ENCODE peak calls at places on chromosome 14, in nine cellular contexts. One of them, this sample, is unnamed.

GRCh38 chr14:21278632-21279031 is 1.3 kb upstream of the RPGRIP1 start:
- DNase-seq in esophagus squamous epithelium: no peak
- DNase-seq in HepG2: no peak
- DNase-seq in testis: no peak
- DNase-seq in uterus: no peak
- DNase-seq in lower leg skin: no peak
- DNase-seq in HCT116: no peak
- DNase-seq in GM12892: no peak
- DNase-seq in H54: no peak
- DNase-seq in this sample: no peak

GRCh38 chr14:55807059-55807499 is 227.1 kb downstream of the KTN1 start:
- DNase-seq in esophagus squamous epithelium: peak
- DNase-seq in HepG2: peak
- DNase-seq in testis: peak
- DNase-seq in uterus: peak
- DNase-seq in lower leg skin: peak
- DNase-seq in HCT116: peak
- DNase-seq in GM12892: no peak
- DNase-seq in H54: no peak
- DNase-seq in this sample: peak

GRCh38 chr14:95341115-95341514 is 21.4 kb upstream of the CLMN start:
- DNase-seq in esophagus squamous epithelium: no peak
- DNase-seq in HepG2: no peak
- DNase-seq in testis: no peak
- DNase-seq in uterus: no peak
- DNase-seq in lower leg skin: no peak
- DNase-seq in HCT116: no peak
- DNase-seq in GM12892: no peak
- DNase-seq in H54: no peak
- DNase-seq in this sample: no peak

GRCh38 chr14:53325176-53325806 is 172.2 kb upstream of the DDHD1 start:
- DNase-seq in esophagus squamous epithelium: no peak
- DNase-seq in HepG2: no peak
- DNase-seq in testis: no peak
- DNase-seq in uterus: no peak
- DNase-seq in lower leg skin: no peak
- DNase-seq in HCT116: no peak
- DNase-seq in GM12892: no peak
- DNase-seq in H54: no peak
- DNase-seq in this sample: no peak

GRCh38 chr14:32256606-32257005 is 53.5 kb upstream of the RNU6-8 start:
- DNase-seq in esophagus squamous epithelium: no peak
- DNase-seq in HepG2: no peak
- DNase-seq in testis: no peak
- DNase-seq in uterus: no peak
- DNase-seq in lower leg skin: no peak
- DNase-seq in HCT116: no peak
- DNase-seq in GM12892: no peak
- DNase-seq in H54: no peak
- DNase-seq in this sample: no peak

GRCh38 chr14:29896354-29896768 is 31.3 kb downstream of the PRKD1 start:
- DNase-seq in esophagus squamous epithelium: no peak
- DNase-seq in HepG2: peak
- DNase-seq in testis: no peak
- DNase-seq in uterus: no peak
- DNase-seq in lower leg skin: no peak
- DNase-seq in HCT116: no peak
- DNase-seq in GM12892: no peak
- DNase-seq in H54: no peak
- DNase-seq in this sample: no peak

GRCh38 chr14:74524076-74524812 is 30.7 kb downstream of the ISCA2 start:
- DNase-seq in esophagus squamous epithelium: no peak
- DNase-seq in HepG2: no peak
- DNase-seq in testis: no peak
- DNase-seq in uterus: no peak
- DNase-seq in lower leg skin: no peak
- DNase-seq in HCT116: no peak
- DNase-seq in GM12892: no peak
- DNase-seq in H54: no peak
- DNase-seq in this sample: no peak

GRCh38 chr14:49559979-49560768 is 26.0 kb downstream of the RPS29 start:
- DNase-seq in esophagus squamous epithelium: no peak
- DNase-seq in HepG2: no peak
- DNase-seq in testis: no peak
- DNase-seq in uterus: no peak
- DNase-seq in lower leg skin: no peak
- DNase-seq in HCT116: no peak
- DNase-seq in GM12892: no peak
- DNase-seq in H54: no peak
- DNase-seq in this sample: no peak

GRCh38 chr14:100370003-100370402 is 46.9 kb downstream of the SLC25A47 start:
- DNase-seq in esophagus squamous epithelium: no peak
- DNase-seq in HepG2: no peak
- DNase-seq in testis: no peak
- DNase-seq in uterus: no peak
- DNase-seq in lower leg skin: no peak
- DNase-seq in HCT116: no peak
- DNase-seq in GM12892: no peak
- DNase-seq in H54: no peak
- DNase-seq in this sample: no peak

GRCh38 chr14:30874999-30875787 is 834 bp downstream of the COCH start:
- DNase-seq in esophagus squamous epithelium: no peak
- DNase-seq in HepG2: no peak
- DNase-seq in testis: no peak
- DNase-seq in uterus: no peak
- DNase-seq in lower leg skin: no peak
- DNase-seq in HCT116: no peak
- DNase-seq in GM12892: peak
- DNase-seq in H54: no peak
- DNase-seq in this sample: peak

GRCh38 chr14:22218729-22219128 is 370.3 kb downstream of the DAD1 start:
- DNase-seq in esophagus squamous epithelium: no peak
- DNase-seq in HepG2: no peak
- DNase-seq in testis: no peak
- DNase-seq in uterus: no peak
- DNase-seq in lower leg skin: no peak
- DNase-seq in HCT116: no peak
- DNase-seq in GM12892: no peak
- DNase-seq in H54: no peak
- DNase-seq in this sample: no peak

GRCh38 chr14:65847065-65847847 is 434.7 kb downstream of the FUT8 start:
- DNase-seq in esophagus squamous epithelium: no peak
- DNase-seq in HepG2: no peak
- DNase-seq in testis: no peak
- DNase-seq in uterus: no peak
- DNase-seq in lower leg skin: peak
- DNase-seq in HCT116: no peak
- DNase-seq in GM12892: peak
- DNase-seq in H54: no peak
- DNase-seq in this sample: no peak

GRCh38 chr14:89845346-89845745 is 109.2 kb downstream of the EFCAB11 start:
- DNase-seq in esophagus squamous epithelium: no peak
- DNase-seq in HepG2: no peak
- DNase-seq in testis: no peak
- DNase-seq in uterus: no peak
- DNase-seq in lower leg skin: no peak
- DNase-seq in HCT116: no peak
- DNase-seq in GM12892: no peak
- DNase-seq in H54: no peak
- DNase-seq in this sample: no peak

GRCh38 chr14:79937433-79937832 is 273.9 kb downstream of the DIO2 start:
- DNase-seq in esophagus squamous epithelium: no peak
- DNase-seq in HepG2: no peak
- DNase-seq in testis: no peak
- DNase-seq in uterus: no peak
- DNase-seq in lower leg skin: no peak
- DNase-seq in HCT116: no peak
- DNase-seq in GM12892: no peak
- DNase-seq in H54: no peak
- DNase-seq in this sample: no peak

GRCh38 chr14:67003009-67003753 is 186.1 kb upstream of the GARIN2 start:
- DNase-seq in esophagus squamous epithelium: no peak
- DNase-seq in HepG2: no peak
- DNase-seq in testis: no peak
- DNase-seq in uterus: no peak
- DNase-seq in lower leg skin: no peak
- DNase-seq in HCT116: no peak
- DNase-seq in GM12892: no peak
- DNase-seq in H54: no peak
- DNase-seq in this sample: no peak

GRCh38 chr14:105876829-105877228 is 350.4 kb downstream of the TMEM121 start:
- DNase-seq in esophagus squamous epithelium: no peak
- DNase-seq in HepG2: no peak
- DNase-seq in testis: no peak
- DNase-seq in uterus: no peak
- DNase-seq in lower leg skin: peak
- DNase-seq in HCT116: no peak
- DNase-seq in GM12892: no peak
- DNase-seq in H54: no peak
- DNase-seq in this sample: no peak

DNA sequence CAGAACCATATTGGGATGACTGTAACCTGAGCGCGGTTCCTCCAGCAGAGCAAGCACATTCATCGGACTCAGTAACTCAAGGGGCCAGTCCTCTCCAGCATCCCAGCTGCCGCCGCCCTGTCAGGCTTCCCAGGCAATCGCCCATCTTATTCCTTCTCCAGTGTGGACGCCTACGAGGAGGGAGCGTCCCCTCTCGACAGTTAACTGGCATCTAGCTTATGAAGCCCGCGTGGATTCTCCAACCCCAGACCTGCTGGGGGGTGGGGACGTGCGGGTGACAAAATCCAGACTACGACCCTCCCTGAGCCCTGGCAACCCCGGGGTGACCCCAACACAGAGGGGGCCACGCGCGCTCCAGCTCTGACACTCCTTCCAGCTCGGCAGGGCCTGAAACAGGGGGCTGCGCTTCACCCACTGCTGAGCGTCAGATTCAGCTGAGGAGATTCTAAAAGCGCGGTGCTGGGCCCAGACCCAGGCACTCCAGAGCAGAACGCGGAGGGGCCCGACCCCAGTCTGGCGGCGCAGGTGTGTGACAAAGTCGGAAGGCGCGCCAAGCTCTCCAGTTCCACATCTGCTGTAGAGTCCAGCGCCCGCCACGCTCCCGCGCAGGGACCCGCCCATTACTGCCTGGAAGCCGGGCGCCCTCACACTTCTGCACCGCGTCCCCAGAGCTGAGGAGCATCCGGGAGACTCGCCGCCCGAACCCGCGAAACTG is 43.9 kb upstream of the ESR2 start:
- DNase-seq in esophagus squamous epithelium: no peak
- DNase-seq in HepG2: peak
- DNase-seq in testis: peak
- DNase-seq in uterus: no peak
- DNase-seq in lower leg skin: peak
- DNase-seq in HCT116: no peak
- DNase-seq in GM12892: peak
- DNase-seq in H54: peak
- DNase-seq in this sample: peak
- TF ChIP-seq POLR2A in esophagus squamous epithelium: peak
- TF ChIP-seq POLR2A in HepG2: peak
- TF ChIP-seq POLR2A in testis: no peak
- TF ChIP-seq POLR2A in uterus: no peak
- TF ChIP-seq POLR2A in lower leg skin: no peak
- TF ChIP-seq POLR2A in HCT116: peak
- TF ChIP-seq POLR2A in GM12892: peak
- TF ChIP-seq POLR2A in H54: peak
- TF ChIP-seq POLR2A in this sample: peak

GRCh38 chr14:93183596-93184317 is 940 bp downstream of the MOAP1 start:
- DNase-seq in esophagus squamous epithelium: no peak
- DNase-seq in HepG2: no peak
- DNase-seq in testis: peak
- DNase-seq in uterus: no peak
- DNase-seq in lower leg skin: peak
- DNase-seq in HCT116: no peak
- DNase-seq in GM12892: no peak
- DNase-seq in H54: no peak
- DNase-seq in this sample: no peak

GRCh38 chr14:93186461-93186860 is 1.3 kb downstream of the LYSET start:
- DNase-seq in esophagus squamous epithelium: no peak
- DNase-seq in HepG2: no peak
- DNase-seq in testis: no peak
- DNase-seq in uterus: no peak
- DNase-seq in lower leg skin: no peak
- DNase-seq in HCT116: no peak
- DNase-seq in GM12892: no peak
- DNase-seq in H54: no peak
- DNase-seq in this sample: peak

GRCh38 chr14:93185333-93185688 is 194 bp downstream of the LYSET start:
- DNase-seq in esophagus squamous epithelium: no peak
- DNase-seq in HepG2: no peak
- DNase-seq in testis: no peak
- DNase-seq in uterus: no peak
- DNase-seq in lower leg skin: no peak
- DNase-seq in HCT116: no peak
- DNase-seq in GM12892: no peak
- DNase-seq in H54: no peak
- DNase-seq in this sample: no peak

GRCh38 chr14:93186961-93187360 is 1.8 kb downstream of the LYSET start:
- DNase-seq in esophagus squamous epithelium: no peak
- DNase-seq in HepG2: no peak
- DNase-seq in testis: no peak
- DNase-seq in uterus: no peak
- DNase-seq in lower leg skin: no peak
- DNase-seq in HCT116: no peak
- DNase-seq in GM12892: no peak
- DNase-seq in H54: no peak
- DNase-seq in this sample: no peak

GRCh38 chr14:93184391-93185332 is at the start of the genes LYSET and MOAP1:
- DNase-seq in esophagus squamous epithelium: peak
- DNase-seq in HepG2: peak
- DNase-seq in testis: peak
- DNase-seq in uterus: peak
- DNase-seq in lower leg skin: peak
- DNase-seq in HCT116: no peak
- DNase-seq in GM12892: peak
- DNase-seq in H54: peak
- DNase-seq in this sample: peak
- TF ChIP-seq POLR2A in esophagus squamous epithelium: peak
- TF ChIP-seq POLR2A in HepG2: peak
- TF ChIP-seq POLR2A in testis: no peak
- TF ChIP-seq POLR2A in uterus: peak
- TF ChIP-seq POLR2A in lower leg skin: no peak
- TF ChIP-seq POLR2A in HCT116: peak
- TF ChIP-seq POLR2A in GM12892: peak
- TF ChIP-seq POLR2A in H54: peak
- TF ChIP-seq POLR2A in this sample: peak

GRCh38 chr14:97315790-97316189 is 518.6 kb downstream of the VRK1 start:
- DNase-seq in esophagus squamous epithelium: no peak
- DNase-seq in HepG2: no peak
- DNase-seq in testis: no peak
- DNase-seq in uterus: no peak
- DNase-seq in lower leg skin: no peak
- DNase-seq in HCT116: no peak
- DNase-seq in GM12892: no peak
- DNase-seq in H54: no peak
- DNase-seq in this sample: no peak
- TF ChIP-seq POLR2A in esophagus squamous epithelium: no peak
- TF ChIP-seq POLR2A in HepG2: no peak
- TF ChIP-seq POLR2A in testis: no peak
- TF ChIP-seq POLR2A in uterus: no peak
- TF ChIP-seq POLR2A in lower leg skin: no peak
- TF ChIP-seq POLR2A in HCT116: no peak
- TF ChIP-seq POLR2A in GM12892: no peak
- TF ChIP-seq POLR2A in H54: no peak
- TF ChIP-seq POLR2A in this sample: no peak

GRCh38 chr14:69657961-69658360 is 46.6 kb downstream of the SUSD6 start:
- DNase-seq in esophagus squamous epithelium: no peak
- DNase-seq in HepG2: peak
- DNase-seq in testis: no peak
- DNase-seq in uterus: no peak
- DNase-seq in lower leg skin: peak
- DNase-seq in HCT116: no peak
- DNase-seq in GM12892: no peak
- DNase-seq in H54: no peak
- DNase-seq in this sample: no peak
- TF ChIP-seq POLR2A in esophagus squamous epithelium: no peak
- TF ChIP-seq POLR2A in HepG2: no peak
- TF ChIP-seq POLR2A in testis: no peak
- TF ChIP-seq POLR2A in uterus: no peak
- TF ChIP-seq POLR2A in lower leg skin: no peak
- TF ChIP-seq POLR2A in HCT116: no peak
- TF ChIP-seq POLR2A in GM12892: no peak
- TF ChIP-seq POLR2A in H54: no peak
- TF ChIP-seq POLR2A in this sample: no peak